ENCODE peak calls at places on chromosomes 5 and 9, in five cellular contexts. W is uterus, U is lung, J is esophagus muscularis mucosa, Q is body of pancreas. V is an unnamed sample. For H3K9me3, the result is how much of the 10 kb centered on the place peaks cover.

GRCh38 chr9:128164332-128164885 is 4.3 kb downstream of the BBLN start:
- DNase-seq in W (no peak), U (no peak), J (no peak), Q (no peak), V (no peak)

GRCh38 chr9:74140141-74140540 is 357.0 kb upstream of the RORB start:
- DNase-seq in W (no peak), U (no peak), J (no peak), Q (no peak), V (no peak)

GRCh38 chr5:172441262-172441751 is 13.0 kb downstream of the SH3PXD2B start:
- DNase-seq in W (peak), U (no peak), J (no peak), Q (peak), V (no peak)

GRCh38 chr5:168793844-168794837 is 215.0 kb upstream of the PANK3 start:
- DNase-seq in W (peak), U (peak), J (no peak), Q (no peak), V (no peak)

GRCh38 chr9:134360897-134361296 is 34.6 kb downstream of the RXRA start:
- DNase-seq in W (no peak), U (no peak), J (no peak), Q (peak), V (no peak)

GRCh38 chr5:142576303-142576702 is 109.6 kb downstream of the FGF1 start:
- DNase-seq in W (no peak), U (no peak), J (no peak), Q (no peak), V (no peak)

GRCh38 chr9:77375956-77376532 is 198.7 kb downstream of the VPS13A start:
- DNase-seq in W (no peak), U (no peak), J (no peak), Q (no peak), V (no peak)

GRCh38 chr9:133576591-133577462 is 32.4 kb downstream of the FAM163B start:
- DNase-seq in W (peak), U (no peak), J (no peak), Q (no peak), V (no peak)

GRCh38 chr5:73918791-73919221 is 292.8 kb downstream of the ARHGEF28 start:
- DNase-seq in W (no peak), U (no peak), J (peak), Q (no peak), V (no peak)

GRCh38 chr5:24646915-24647314 is 2.1 kb upstream of the CDH10 start:
- DNase-seq in W (no peak), U (no peak), J (no peak), Q (no peak), V (no peak)

GRCh38 chr9:128917151-128917849 is 3.5 kb upstream of the PHYHD1 start:
- DNase-seq in W (peak), U (peak), J (peak), Q (peak), V (no peak)

GRCh38 chr9:112334319-112334828 is 955 bp upstream of the PTBP3 start:
- DNase-seq in W (no peak), U (no peak), J (no peak), Q (no peak), V (no peak)

GRCh38 chr5:90479611-90480385 is 5.1 kb downstream of the POLR3G start:
- DNase-seq in W (no peak), U (no peak), J (no peak), Q (no peak), V (no peak)

GRCh38 chr9:81266086-81266485 is 423.3 kb downstream of the TLE1 start:
- DNase-seq in W (no peak), U (no peak), J (no peak), Q (no peak), V (no peak)

GRCh38 chr5:145718956-145719355 is 116.2 kb downstream of the PRELID2 start:
- DNase-seq in W (no peak), U (no peak), J (no peak), Q (no peak), V (no peak)

DNA sequence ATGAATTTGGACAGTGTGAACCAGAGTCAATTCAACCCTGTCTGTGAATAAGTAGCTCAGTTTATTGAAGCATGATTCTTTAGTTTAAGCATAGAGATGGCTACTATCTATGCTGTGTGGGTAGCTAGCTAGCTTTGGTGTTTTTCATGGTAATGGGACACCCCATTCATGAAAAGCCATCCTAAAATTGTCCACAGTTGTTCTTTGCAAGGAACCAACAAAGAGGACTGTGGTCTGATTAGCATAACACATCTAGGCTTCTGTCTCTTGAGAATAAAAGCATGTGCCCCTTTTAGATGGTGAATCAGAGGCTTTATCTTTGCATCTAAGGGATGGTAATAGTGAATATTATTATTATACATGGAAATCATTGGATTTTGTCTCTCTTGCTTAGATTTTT is 624.0 kb upstream of the ZNF608 start:
- DNase-seq in W (no peak), U (no peak), J (no peak), Q (no peak), V (no peak)
- H3K9me3 ChIP-seq in W (under half), U (under half), J (under half), Q (under half), V (under half)

GRCh38 chr5:3929799-3930198 is 334.2 kb downstream of the IRX1 start:
- DNase-seq in W (no peak), U (no peak), J (peak), Q (no peak), V (no peak)

GRCh38 chr5:3925935-3926334 is 330.3 kb downstream of the IRX1 start:
- DNase-seq in W (no peak), U (no peak), J (no peak), Q (no peak), V (no peak)

DNA sequence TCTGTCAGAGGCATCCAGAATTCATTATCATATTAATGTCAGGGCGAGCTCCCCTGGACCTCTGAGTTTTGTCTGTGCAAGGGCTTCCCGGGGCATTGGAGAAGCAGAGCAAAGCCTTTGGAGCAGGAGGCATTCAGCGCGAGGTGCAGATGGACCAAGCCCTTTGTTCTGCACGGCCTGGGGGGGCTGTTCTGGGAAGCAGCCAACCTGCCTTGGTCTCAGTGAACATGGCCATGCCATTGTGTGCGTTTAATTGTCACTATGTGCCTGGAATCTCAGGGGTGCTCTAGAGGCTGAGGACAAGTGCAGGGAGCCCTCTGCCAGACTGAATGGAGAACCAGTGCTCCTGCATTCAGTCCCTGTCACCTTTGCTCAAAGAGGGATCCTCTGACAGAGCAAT is 329.4 kb downstream of the IRX1 start:
- DNase-seq in W (no peak), U (no peak), J (peak), Q (no peak), V (no peak)
- H3K9me3 ChIP-seq in W (under half), U (under half), J (under half), Q (under half), V (under half)

GRCh38 chr5:179114756-179115155 is 54.6 kb downstream of the ZNF354C start:
- DNase-seq in W (no peak), U (no peak), J (peak), Q (no peak), V (no peak)
- H3K9me3 ChIP-seq in W (under half), U (under half), J (under half), Q (under half), V (under half)

DNA sequence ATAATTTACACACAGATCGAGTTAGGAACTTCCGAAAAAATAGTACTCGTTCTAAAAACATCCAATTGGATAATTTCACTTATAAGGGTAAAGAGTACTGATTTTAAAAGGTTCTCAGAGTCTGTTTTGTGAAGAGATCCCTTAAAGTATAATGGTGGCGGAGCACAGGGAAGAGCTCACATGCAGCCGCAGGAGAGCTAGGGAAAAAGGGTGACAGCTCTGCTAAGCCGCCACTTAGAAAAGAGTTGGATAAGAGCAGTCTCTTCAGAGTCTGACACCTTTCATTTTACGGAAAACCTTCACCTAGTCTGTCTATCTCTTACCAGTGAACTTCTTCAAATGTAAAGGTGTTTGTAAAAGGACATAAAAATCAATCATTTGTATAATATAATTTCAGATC is 149.9 kb downstream of the COMMD10 start:
- DNase-seq in W (no peak), U (no peak), J (no peak), Q (no peak), V (no peak)
- H3K9me3 ChIP-seq in W (under half), U (under half), J (under half), Q (under half), V (under half)

GRCh38 chr5:138783976-138784375 is 30.8 kb downstream of the CTNNA1 start:
- DNase-seq in W (no peak), U (no peak), J (no peak), Q (no peak), V (no peak)

GRCh38 chr5:138775034-138775433 is 21.8 kb downstream of the CTNNA1 start:
- DNase-seq in W (no peak), U (no peak), J (no peak), Q (no peak), V (no peak)

GRCh38 chr5:138773215-138773614 is 20.0 kb downstream of the CTNNA1 start:
- DNase-seq in W (no peak), U (no peak), J (no peak), Q (no peak), V (no peak)

GRCh38 chr5:138778234-138778633 is 25.0 kb downstream of the CTNNA1 start:
- DNase-seq in W (no peak), U (no peak), J (no peak), Q (no peak), V (no peak)
- H3K9me3 ChIP-seq in W (under half), U (under half), J (under half), Q (under half), V (under half)

GRCh38 chr5:166369817-166370216 is 1921.6 kb upstream of the WWC1 start:
- DNase-seq in W (no peak), U (no peak), J (no peak), Q (no peak), V (no peak)

GRCh38 chr5:166365164-166365563 is 1926.3 kb upstream of the WWC1 start:
- DNase-seq in W (no peak), U (no peak), J (no peak), Q (no peak), V (no peak)

GRCh38 chr5:166370928-166371690 is 1920.3 kb upstream of the WWC1 start:
- DNase-seq in W (no peak), U (no peak), J (no peak), Q (no peak), V (no peak)

GRCh38 chr5:166367391-166367790 is 1924.1 kb upstream of the WWC1 start:
- DNase-seq in W (no peak), U (no peak), J (no peak), Q (no peak), V (no peak)

GRCh38 chr5:166369326-166369725 is 1922.1 kb upstream of the WWC1 start:
- DNase-seq in W (no peak), U (no peak), J (no peak), Q (no peak), V (no peak)
- H3K9me3 ChIP-seq in W (under half), U (under half), J (under half), Q (under half), V (under half)

GRCh38 chr9:138103824-138104206 is 226.2 kb downstream of the CACNA1B start:
- DNase-seq in W (no peak), U (peak), J (no peak), Q (no peak), V (no peak)
- H3K9me3 ChIP-seq in W (under half), U (under half), J (under half), Q (under half), V (under half)